ENCODE peak calls at places on chromosomes 13 and 19, in nine cellular contexts. H is stimulated activated CD4-positive, alpha-beta T cell treated with anti-CD3 and anti-CD28 coated beads, TNF-alpha, amount 100 ng/mL, for 1 hour; L is GOT3; V is endothelial cell; Y is glutamatergic neuron; Q is activated CD4-positive, alpha-beta T cell treated with anti-CD3 and anti-CD28 coated beads, Interleukin-2, amount 10 ng/mL, durations not matched to agents 7 days and 5 days; J is heart left ventricle; C is fibroblast of lung; R is astrocyte. F is an unnamed sample.

GRCh38 chr19:54114340-54114826 is 1.1 kb downstream of the TFPT start:
- DNase-seq in Q (peak), V (peak), R (peak), H (no peak), Y (no peak), L (no peak), J (peak), C (peak), F (no peak)

GRCh38 chr13:61358599-61358998 is 57.0 kb downstream of the PCDH20 start:
- DNase-seq in L (no peak), J (no peak), H (no peak), Y (no peak), V (no peak), Q (no peak), R (no peak), C (no peak), F (no peak)

GRCh38 chr19:13082192-13083007 is 20.3 kb downstream of the LYL1 start:
- DNase-seq in Y (peak), Q (no peak), R (peak), C (peak), H (no peak), J (no peak), V (peak), L (no peak), F (peak)

GRCh38 chr13:98143601-98144500 is 957 bp downstream of the FARP1 start:
- DNase-seq in Y (peak), R (peak), Q (no peak), C (peak), V (peak), J (peak), L (no peak), H (no peak), F (peak)

GRCh38 chr19:42282036-42282762 is 13.1 kb downstream of the CIC start:
- DNase-seq in J (no peak), R (peak), C (peak), V (no peak), L (no peak), Q (no peak), H (no peak), Y (no peak), F (no peak)

GRCh38 chr13:25806304-25806974 is 245.4 kb downstream of the SHISA2 start:
- DNase-seq in Q (peak), J (no peak), R (peak), V (no peak), C (peak), Y (no peak), H (no peak), L (no peak), F (no peak)

GRCh38 chr19:535017-535835 is 3.7 kb downstream of the CDC34 start:
- DNase-seq in H (no peak), V (no peak), Q (no peak), L (no peak), R (no peak), C (no peak), Y (no peak), J (no peak), F (no peak)

GRCh38 chr13:110421696-110422395 is 114.8 kb downstream of the COL4A2 start:
- DNase-seq in R (peak), L (no peak), H (no peak), Y (no peak), J (no peak), V (no peak), C (peak), Q (peak), F (no peak)

GRCh38 chr13:109156181-109156935 is 526.9 kb downstream of the MYO16 start:
- DNase-seq in H (no peak), Q (no peak), R (peak), C (peak), V (no peak), L (no peak), Y (no peak), J (no peak), F (no peak)

GRCh38 chr13:114080739-114081561 is 51.5 kb downstream of the RASA3 start:
- DNase-seq in C (no peak), J (peak), Y (no peak), H (no peak), L (no peak), R (no peak), Q (no peak), V (no peak), F (no peak)

GRCh38 chr19:892243-892996 is 567 bp downstream of the MED16 start:
- DNase-seq in C (no peak), J (no peak), L (no peak), Q (peak), Y (peak), R (no peak), V (peak), H (no peak), F (no peak)

GRCh38 chr19:18464646-18465045 is 26.7 kb upstream of the ISYNA1 start:
- DNase-seq in J (peak), H (no peak), Q (no peak), V (no peak), R (peak), Y (no peak), L (no peak), C (peak), F (no peak)

GRCh38 chr13:37381502-37381901 is 217.1 kb downstream of the POSTN start:
- DNase-seq in H (no peak), L (no peak), Q (no peak), Y (no peak), R (no peak), J (no peak), V (no peak), C (peak), F (no peak)

GRCh38 chr13:76715621-76716020 is 170.6 kb downstream of the KCTD12 start:
- DNase-seq in H (no peak), R (no peak), J (no peak), V (no peak), C (no peak), L (no peak), Q (no peak), Y (no peak), F (no peak)

GRCh38 chr13:51251480-51251879 is 29.3 kb downstream of the FAM124A start:
- DNase-seq in J (no peak), L (no peak), Q (no peak), H (no peak), Y (no peak), V (no peak), R (no peak), C (no peak), F (no peak)

GRCh38 chr19:1668339-1669123 is 16.1 kb upstream of the TCF3 start:
- DNase-seq in J (no peak), C (no peak), Y (peak), L (no peak), V (peak), H (no peak), R (no peak), Q (no peak), F (peak)

GRCh38 chr19:16462757-16463250 is 9.0 kb downstream of the EPS15L1 start:
- DNase-seq in H (no peak), R (peak), V (no peak), L (no peak), J (no peak), Q (no peak), C (peak), Y (no peak), F (no peak)

GRCh38 chr13:98022210-98022609 is 68.7 kb downstream of the IPO5 start:
- DNase-seq in C (peak), R (peak), Y (no peak), L (no peak), J (peak), Q (no peak), V (no peak), H (no peak), F (no peak)

GRCh38 chr19:35497406-35497805 is 7.1 kb upstream of the KRTDAP start:
- DNase-seq in L (no peak), R (no peak), H (no peak), V (no peak), Q (no peak), Y (no peak), J (no peak), C (no peak), F (no peak)

F was measured in SK-N-DZ.